ENCODE peak calls at places on chromosomes 11 and 22, in ten cellular contexts. I, M, J, S, X, H, E, Y, O and D are unnamed samples.

GRCh38 chr11:60981515-60981914 is 10.0 kb downstream of the CD6 start:
- DNase-seq in I (no peak), M (no peak), J (no peak), S (no peak), X (no peak), H (no peak), E (no peak), Y (no peak), O (no peak), D (no peak)

GRCh38 chr11:43316451-43316850 is 4.7 kb downstream of the API5 start:
- DNase-seq in I (peak), M (no peak), J (no peak), S (no peak), X (no peak), H (no peak), E (no peak), Y (no peak), O (no peak), D (peak)

GRCh38 chr11:103354656-103355055 is 245.4 kb downstream of the DYNC2H1 start:
- DNase-seq in I (no peak), M (no peak), J (no peak), S (no peak), X (no peak), H (no peak), E (no peak), Y (no peak), O (no peak), D (no peak)

GRCh38 chr22:23102776-23103175 is 32.5 kb downstream of the GNAZ start:
- DNase-seq in I (no peak), M (no peak), J (no peak), S (no peak), X (no peak), H (no peak), E (no peak), Y (no peak), O (no peak), D (no peak)

GRCh38 chr11:57069942-57070341 is 81.2 kb downstream of the OR5AK2 start:
- DNase-seq in I (no peak), M (no peak), J (no peak), S (no peak), X (no peak), H (no peak), E (no peak), Y (no peak), O (no peak), D (no peak)

GRCh38 chr22:29037340-29037932 is 24.2 kb downstream of the C22orf31 start:
- DNase-seq in I (no peak), M (no peak), J (no peak), S (no peak), X (no peak), H (no peak), E (no peak), Y (no peak), O (no peak), D (no peak)

GRCh38 chr22:22683668-22684361 is 39.4 kb downstream of the GGTLC2 start:
- DNase-seq in I (no peak), M (no peak), J (peak), S (no peak), X (no peak), H (no peak), E (no peak), Y (no peak), O (no peak), D (no peak)

GRCh38 chr22:48929276-48929790 is 898.3 kb downstream of the BRD1 start:
- DNase-seq in I (no peak), M (no peak), J (no peak), S (no peak), X (no peak), H (no peak), E (no peak), Y (no peak), O (no peak), D (no peak)

GRCh38 chr11:4704054-4704789 is at the start of gene MMP26:
- DNase-seq in I (no peak), M (no peak), J (no peak), S (no peak), X (no peak), H (no peak), E (no peak), Y (no peak), O (no peak), D (no peak)

GRCh38 chr11:101126551-101127347 is 2.9 kb downstream of the PGR start:
- DNase-seq in I (peak), M (no peak), J (no peak), S (no peak), X (no peak), H (peak), E (no peak), Y (peak), O (peak), D (no peak)

GRCh38 chr11:69008774-69009440 is 4.1 kb downstream of the MRGPRF start:
- DNase-seq in I (peak), M (peak), J (peak), S (peak), X (no peak), H (peak), E (no peak), Y (peak), O (peak), D (peak)